ENCODE peak calls at places on chromosome 19, in four cellular contexts. W is PC-9, I is BJ, A is cardiac fibroblast. V is an unnamed sample.

GRCh38 chr19:38250821-38251563 is 5.2 kb downstream of the PPP1R14A start:
- DNase-seq in W (no peak), A (peak; percentile 78), I (no peak), V (no peak)

GRCh38 chr19:39943586-39943985 is 9.2 kb upstream of the FCGBP start:
- DNase-seq in A (no peak), I (no peak), W (no peak), V (no peak)

GRCh38 chr19:11693505-11694499 is 44.9 kb downstream of the ZNF823 start:
- DNase-seq in W (peak; percentile 28), I (peak; percentile 49), A (peak; percentile 52), V (peak; percentile 70)

GRCh38 chr19:7969560-7969949 is 26.1 kb upstream of the TIMM44 start:
- DNase-seq in W (no peak), I (no peak), A (no peak), V (no peak)

GRCh38 chr19:39342647-39343305 is 555 bp downstream of the SAMD4B start:
- DNase-seq in W (no peak), A (peak; percentile 36), I (no peak), V (no peak)

GRCh38 chr19:27974082-27974513 is 1238.9 kb downstream of the UQCRFS1 start:
- DNase-seq in A (peak; percentile 26), W (no peak), I (no peak), V (no peak)

GRCh38 chr19:47093254-47093653 is 20.3 kb downstream of the ZC3H4 start:
- DNase-seq in A (no peak), W (no peak), I (no peak), V (no peak)

GRCh38 chr19:31818740-31819228 is 469.5 kb upstream of the TSHZ3 start:
- DNase-seq in I (no peak), W (no peak), A (no peak), V (no peak)

GRCh38 chr19:28966737-28967401 is 246.1 kb downstream of the UQCRFS1 start:
- DNase-seq in W (no peak), A (peak; percentile 32), I (no peak), V (no peak)

GRCh38 chr19:51043497-51043896 is 8.7 kb upstream of the KLK12 start:
- DNase-seq in W (no peak), A (no peak), I (no peak), V (no peak)

GRCh38 chr19:16259385-16260159 is 61.9 kb downstream of the AP1M1 start:
- DNase-seq in I (no peak), A (no peak), W (no peak), V (no peak)

GRCh38 chr19:7068599-7068998 is 904 bp upstream of the ZNF557 start:
- DNase-seq in A (no peak), I (no peak), W (no peak), V (no peak)

GRCh38 chr19:16584825-16585801 is 12.9 kb upstream of the SLC35E1 start:
- DNase-seq in A (no peak), I (no peak), W (no peak), V (no peak)

GRCh38 chr19:31694761-31695160 is 345.5 kb upstream of the TSHZ3 start:
- DNase-seq in A (no peak), I (no peak), W (no peak), V (no peak)

GRCh38 chr19:3693030-3693925 is 7.0 kb downstream of the PIP5K1C start:
- DNase-seq in W (no peak), I (no peak), A (no peak), V (no peak)

GRCh38 chr19:6654347-6655310 is 15.3 kb downstream of the TNFSF14 start:
- DNase-seq in A (no peak), W (no peak), I (no peak), V (no peak)

GRCh38 chr19:3176715-3177501 is 1.7 kb upstream of the S1PR4 start:
- DNase-seq in A (peak; percentile 17), I (peak; percentile 37), W (peak; percentile 75), V (no peak)

GRCh38 chr19:46616631-46617322 is 8.1 kb downstream of the PTGIR start:
- DNase-seq in A (peak; percentile 70), I (no peak), W (peak; percentile 66), V (no peak)

GRCh38 chr19:18339703-18340102 is 695 bp upstream of the PGPEP1 start:
- DNase-seq in A (no peak), W (peak; percentile 28), I (no peak), V (no peak)

GRCh38 chr19:11373166-11373884 is 1.1 kb upstream of the SWSAP1 start:
- DNase-seq in A (peak; percentile 54), I (no peak), W (no peak), V (no peak)

DNA sequence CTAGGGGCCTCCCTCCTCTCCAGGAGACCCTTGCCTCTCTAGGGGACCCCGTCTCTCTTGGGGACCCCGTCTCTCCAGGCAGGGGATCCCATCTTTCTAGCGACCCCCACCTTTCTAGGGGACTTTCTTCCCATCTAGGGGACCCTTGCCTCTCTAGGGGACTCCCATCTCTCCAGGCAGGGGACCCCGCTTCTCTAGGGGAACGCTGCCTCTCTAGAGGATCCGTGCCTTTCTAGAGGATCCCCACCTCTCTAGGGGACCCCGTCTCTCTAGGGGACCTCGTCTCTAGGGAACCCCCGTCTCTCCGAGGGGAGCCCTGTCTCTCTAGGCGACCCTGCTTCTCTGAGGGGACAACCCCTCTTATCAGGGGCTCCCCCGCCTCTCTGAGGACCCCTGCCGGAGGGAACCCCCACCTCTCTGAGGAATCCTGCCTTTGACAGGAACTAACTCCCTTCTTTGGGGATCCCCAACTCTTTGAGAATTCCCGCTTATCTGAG is 19.1 kb upstream of the GATAD2A start:
- DNase-seq in W (no peak), A (no peak), I (no peak), V (no peak)
- TF ChIP-seq CTCF in W (peak; percentile 45), A (peak; percentile 21), I (peak; percentile 40), V (peak; percentile 13)

DNA sequence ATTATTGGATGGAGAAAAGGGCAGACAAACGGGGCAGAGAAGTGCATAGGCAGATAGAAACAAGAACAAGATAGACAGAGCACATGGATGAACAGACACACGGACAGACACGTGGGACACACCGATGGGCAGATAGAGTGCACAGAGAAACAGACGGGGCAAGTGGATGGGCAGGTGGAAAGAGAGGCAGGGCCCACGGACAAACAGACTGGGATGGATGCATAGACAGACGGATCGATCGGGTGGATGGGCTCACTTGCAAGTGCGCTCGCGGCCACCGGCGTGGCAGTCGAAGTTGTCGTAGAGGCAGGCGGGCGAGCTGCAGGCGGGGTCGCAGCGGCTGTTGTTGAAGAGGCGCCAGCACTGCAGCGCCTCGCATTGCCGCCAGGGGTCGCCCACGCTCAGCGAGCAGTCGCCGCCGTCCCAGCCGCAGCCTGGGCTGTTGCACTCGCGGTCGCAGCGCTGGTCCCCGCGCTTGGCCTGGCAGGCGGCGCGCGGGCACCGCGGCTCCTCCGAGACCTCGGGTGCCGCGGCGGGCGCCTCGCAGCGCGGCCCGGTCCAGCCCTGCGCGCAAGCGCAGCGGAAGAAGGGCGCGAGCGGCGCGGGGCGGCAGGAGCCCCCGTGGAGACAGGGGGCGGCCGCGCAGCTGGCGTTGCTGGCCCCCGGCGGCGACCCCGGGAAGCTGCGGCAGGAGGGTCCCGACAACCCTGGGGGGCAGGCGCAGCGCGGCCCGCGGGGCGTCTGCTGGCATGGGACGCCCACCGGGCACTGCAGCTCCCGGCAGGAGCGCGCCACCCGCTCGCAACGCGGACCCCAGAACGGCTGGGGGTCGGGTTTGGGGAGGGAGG is 23.3 kb downstream of the NOTCH3 start:
- DNase-seq in I (peak; percentile 6), W (no peak), A (peak; percentile 75), V (peak; percentile 19)
- TF ChIP-seq CTCF in I (peak; percentile 74), W (peak; percentile 31), A (peak; percentile 77), V (peak; percentile 82)

GRCh38 chr19:41311613-41312012 is 1.6 kb downstream of the CCDC97 start:
- DNase-seq in A (no peak), I (no peak), W (no peak), V (no peak)

GRCh38 chr19:41309225-41310030 is 544 bp upstream of the CCDC97 start:
- DNase-seq in A (no peak), W (peak; percentile 33), I (no peak), V (no peak)

GRCh38 chr19:41308450-41309224 is 1.3 kb upstream of the CCDC97 start:
- DNase-seq in I (no peak), W (peak; percentile 90), A (peak; percentile 93), V (no peak)

GRCh38 chr19:41311072-41311471 is 1.1 kb downstream of the CCDC97 start:
- DNase-seq in A (no peak), I (no peak), W (no peak), V (no peak)

GRCh38 chr19:41310031-41310831 is at the start of gene CCDC97:
- DNase-seq in A (peak; percentile 92), W (peak; percentile 84), I (no peak), V (peak; percentile 65)
- TF ChIP-seq CTCF in A (no peak), W (no peak), I (no peak), V (no peak)

DNA sequence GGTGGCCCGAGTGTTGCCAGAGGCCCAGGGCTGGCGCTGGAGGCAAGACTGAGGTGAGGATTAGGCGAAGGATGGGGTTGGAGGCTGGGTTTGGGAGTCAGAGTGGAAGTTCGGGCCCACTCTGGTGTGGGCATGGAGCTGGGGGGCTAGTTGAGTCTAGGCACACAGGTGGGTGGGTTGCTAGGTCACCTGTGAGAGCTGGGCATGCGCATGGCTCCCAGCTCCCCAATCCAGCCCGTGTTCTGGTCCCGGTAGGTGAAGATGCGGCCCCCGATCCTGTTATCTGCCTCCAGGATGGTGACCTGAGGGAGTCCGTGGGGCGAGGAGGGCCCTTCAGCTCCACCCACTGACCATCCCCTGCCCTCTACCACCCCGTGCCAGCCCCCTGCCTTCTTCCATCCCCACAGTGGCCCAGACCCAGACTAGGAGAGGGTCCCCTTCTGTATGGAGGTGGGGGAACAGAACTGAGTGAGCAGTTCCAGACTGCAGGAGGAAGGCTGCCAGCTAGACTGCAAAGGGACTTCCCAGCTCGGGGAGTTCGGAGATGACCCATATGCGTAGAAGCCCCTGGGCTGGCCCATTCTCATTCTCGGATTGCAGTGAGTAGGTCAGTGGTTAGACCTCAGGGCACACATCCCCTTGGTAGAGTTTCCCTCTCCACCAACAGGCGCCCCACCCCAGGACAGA is 1.7 kb downstream of the IL4I1 start:
- DNase-seq in A (no peak), W (no peak), I (no peak), V (no peak)
- TF ChIP-seq CTCF in A (no peak), W (no peak), I (no peak), V (no peak)

DNA sequence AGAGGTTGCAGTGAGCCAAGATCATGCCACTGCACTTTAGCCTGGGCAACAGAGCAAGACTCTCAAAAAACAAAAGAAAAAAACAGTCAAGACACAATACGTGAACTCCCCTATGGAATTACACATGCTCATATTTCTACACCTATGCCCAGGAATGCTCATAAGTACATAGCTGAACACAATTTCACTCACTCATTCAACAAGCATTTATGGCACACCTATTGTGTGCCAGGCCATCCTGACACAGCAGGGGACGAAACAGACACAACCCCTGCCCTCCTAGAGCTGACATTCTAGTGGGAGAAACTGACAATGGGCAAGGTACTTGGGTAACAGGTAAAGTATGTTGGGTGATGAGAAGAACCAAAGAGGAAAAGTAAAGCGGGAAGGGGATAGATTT is 9.5 kb downstream of the AXL start:
- DNase-seq in W (no peak), A (no peak), I (no peak), V (no peak)
- TF ChIP-seq CTCF in W (no peak), A (no peak), I (no peak), V (no peak)